ENCODE peak calls at places on chromosome 15, in six cellular contexts. O is mesenchymal stem cell, R is astrocyte, C is lung, D is pancreas, G is gastrocnemius medialis. W is an unnamed sample. For H3K9me3, the result is how much of the 10 kb centered on the place peaks cover.

GRCh38 chr15:78811825-78812183 is 540 bp upstream of the ADAMTS7 start:
- DNase-seq in O (no peak), R (no peak), C (no peak), D (no peak), G (no peak), W (no peak)

GRCh38 chr15:35047528-35047927 is 37.6 kb downstream of the NANOGP8 start:
- DNase-seq in O (no peak), R (no peak), C (no peak), D (no peak), G (no peak), W (no peak)

GRCh38 chr15:60009124-60009523 is 5.0 kb downstream of the FOXB1 start:
- DNase-seq in O (no peak), R (no peak), C (no peak), D (no peak), G (no peak), W (no peak)

GRCh38 chr15:51322622-51323296 is 15.6 kb downstream of the CYP19A1 start:
- DNase-seq in O (no peak), R (no peak), C (peak), D (no peak), G (peak), W (no peak)

GRCh38 chr15:70088887-70089691 is 8.6 kb downstream of the TLE3 start:
- DNase-seq in O (peak), R (peak), C (no peak), D (no peak), G (peak), W (no peak)

GRCh38 chr15:67794832-67795574 is 30.3 kb upstream of the SKOR1 start:
- DNase-seq in O (no peak), R (no peak), C (no peak), D (no peak), G (no peak), W (no peak)

GRCh38 chr15:77599899-77600298 is 32.8 kb downstream of the LINGO1 start:
- DNase-seq in O (peak), R (no peak), C (no peak), D (no peak), G (no peak), W (no peak)

GRCh38 chr15:90598053-90598577 is 68.4 kb downstream of the CRTC3 start:
- DNase-seq in O (peak), R (no peak), C (peak), D (no peak), G (peak), W (no peak)

GRCh38 chr15:49860101-49860500 is 239.3 kb downstream of the DTWD1 start:
- DNase-seq in O (no peak), R (peak), C (no peak), D (no peak), G (no peak), W (peak)

GRCh38 chr15:88651971-88652370 is 13.2 kb downstream of the ISG20 start:
- DNase-seq in O (no peak), R (no peak), C (peak), D (no peak), G (no peak), W (no peak)

GRCh38 chr15:80429964-80430363 is 25.8 kb downstream of the ARNT2 start:
- DNase-seq in O (no peak), R (no peak), C (no peak), D (no peak), G (no peak), W (no peak)

GRCh38 chr15:42037650-42038049 is 16.8 kb upstream of the PLA2G4E start:
- DNase-seq in O (no peak), R (no peak), C (no peak), D (peak), G (no peak), W (no peak)

GRCh38 chr15:40567111-40567510 is 2.0 kb upstream of the RPUSD2 start:
- DNase-seq in O (peak), R (no peak), C (no peak), D (no peak), G (no peak), W (no peak)

GRCh38 chr15:91311986-91312385 is 211.9 kb downstream of the SV2B start:
- DNase-seq in O (no peak), R (no peak), C (no peak), D (no peak), G (no peak), W (no peak)

GRCh38 chr15:101025896-101026631 is 106.9 kb downstream of the LRRK1 start:
- DNase-seq in O (no peak), R (no peak), C (peak), D (no peak), G (no peak), W (peak)

GRCh38 chr15:98277602-98278001 is 317.1 kb downstream of the ARRDC4 start:
- DNase-seq in O (no peak), R (no peak), C (no peak), D (no peak), G (no peak), W (no peak)

GRCh38 chr15:95326689-95327525 is 1003.6 kb upstream of the NR2F2 start:
- DNase-seq in O (no peak), R (no peak), C (no peak), D (no peak), G (peak), W (peak)

GRCh38 chr15:81256916-81257315 is 60.2 kb downstream of the IL16 start:
- DNase-seq in O (peak), R (peak), C (no peak), D (no peak), G (no peak), W (peak)

GRCh38 chr15:31267161-31268107 is 59.2 kb upstream of the KLF13 start:
- DNase-seq in O (no peak), R (no peak), C (peak), D (no peak), G (no peak), W (no peak)

GRCh38 chr15:40092416-40093223 is 16.1 kb downstream of the BMF start:
- DNase-seq in O (peak), R (peak), C (no peak), D (no peak), G (peak), W (peak)

GRCh38 chr15:73781038-73781925 is 28.1 kb upstream of the INSYN1 start:
- DNase-seq in O (peak), R (no peak), C (no peak), D (no peak), G (no peak), W (peak)

GRCh38 chr15:78930577-78931388 is 14.1 kb downstream of the CTSH start:
- DNase-seq in O (peak), R (peak), C (no peak), D (no peak), G (peak), W (peak)

GRCh38 chr15:99019558-99020540 is 12.3 kb upstream of the PGPEP1L start:
- DNase-seq in O (peak), R (peak), C (no peak), D (no peak), G (no peak), W (peak)

GRCh38 chr15:86491118-86491517 is 411.4 kb downstream of the AGBL1 start:
- DNase-seq in O (no peak), R (no peak), C (no peak), D (no peak), G (no peak), W (no peak)

GRCh38 chr15:48631191-48631770 is 14.2 kb downstream of the FBN1 start:
- DNase-seq in O (no peak), R (no peak), C (no peak), D (no peak), G (no peak), W (peak)

GRCh38 chr15:63288342-63288741 is 10.9 kb downstream of the APH1B start:
- DNase-seq in O (no peak), R (no peak), C (no peak), D (no peak), G (no peak), W (no peak)

GRCh38 chr15:43792761-43793493 is 807 bp downstream of the SERF2 start:
- DNase-seq in O (peak), R (no peak), C (peak), D (no peak), G (peak), W (no peak)

GRCh38 chr15:29656636-29657475 is 165.4 kb downstream of the TJP1 start:
- DNase-seq in O (peak), R (no peak), C (no peak), D (no peak), G (no peak), W (peak)

GRCh38 chr15:43329222-43329959 is 982 bp downstream of the LCMT2 start:
- DNase-seq in O (no peak), R (peak), C (peak), D (no peak), G (no peak), W (peak)

GRCh38 chr15:92899910-92900711 is at the start of gene CHD2:
- DNase-seq in O (peak), R (peak), C (no peak), D (peak), G (peak), W (peak)

GRCh38 chr15:68228143-68228970 is 1.2 kb downstream of the CLN6 start:
- DNase-seq in O (peak), R (no peak), C (no peak), D (no peak), G (no peak), W (peak)

GRCh38 chr15:93462690-93463089 is 373.7 kb upstream of the RGMA start:
- DNase-seq in O (no peak), R (no peak), C (no peak), D (no peak), G (no peak), W (no peak)

GRCh38 chr15:70535071-70535954 is 228.0 kb downstream of the UACA start:
- DNase-seq in O (no peak), R (no peak), C (no peak), D (no peak), G (no peak), W (no peak)

GRCh38 chr15:63583027-63583426 is 14.2 kb upstream of the FBXL22 start:
- DNase-seq in O (peak), R (peak), C (no peak), D (no peak), G (no peak), W (peak)

DNA sequence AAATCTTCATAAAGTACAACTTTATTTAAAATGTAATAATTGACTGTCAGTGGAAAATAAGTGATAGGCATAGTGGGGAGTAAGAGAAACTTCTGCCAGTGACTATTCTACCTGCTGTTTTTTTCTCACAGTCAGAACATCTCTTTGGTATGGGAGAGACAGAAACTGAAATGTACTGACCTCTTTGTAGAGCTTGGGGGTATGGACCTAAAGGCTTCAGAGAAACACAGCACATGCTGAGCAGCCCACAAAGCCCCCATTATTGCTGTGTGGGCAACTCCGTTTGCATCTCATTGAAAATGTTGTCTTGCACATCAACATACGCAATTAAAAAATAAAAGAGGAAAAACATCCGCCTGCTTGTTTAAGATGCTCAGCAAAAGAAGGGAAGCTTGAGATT is 443.5 kb upstream of the SEMA6D start:
- DNase-seq in O (no peak), R (no peak), C (no peak), D (no peak), G (no peak), W (no peak)
- H3K9me3 ChIP-seq in O (under half), R (under half), C (under half), D (under half), G (under half), W (under half)

DNA sequence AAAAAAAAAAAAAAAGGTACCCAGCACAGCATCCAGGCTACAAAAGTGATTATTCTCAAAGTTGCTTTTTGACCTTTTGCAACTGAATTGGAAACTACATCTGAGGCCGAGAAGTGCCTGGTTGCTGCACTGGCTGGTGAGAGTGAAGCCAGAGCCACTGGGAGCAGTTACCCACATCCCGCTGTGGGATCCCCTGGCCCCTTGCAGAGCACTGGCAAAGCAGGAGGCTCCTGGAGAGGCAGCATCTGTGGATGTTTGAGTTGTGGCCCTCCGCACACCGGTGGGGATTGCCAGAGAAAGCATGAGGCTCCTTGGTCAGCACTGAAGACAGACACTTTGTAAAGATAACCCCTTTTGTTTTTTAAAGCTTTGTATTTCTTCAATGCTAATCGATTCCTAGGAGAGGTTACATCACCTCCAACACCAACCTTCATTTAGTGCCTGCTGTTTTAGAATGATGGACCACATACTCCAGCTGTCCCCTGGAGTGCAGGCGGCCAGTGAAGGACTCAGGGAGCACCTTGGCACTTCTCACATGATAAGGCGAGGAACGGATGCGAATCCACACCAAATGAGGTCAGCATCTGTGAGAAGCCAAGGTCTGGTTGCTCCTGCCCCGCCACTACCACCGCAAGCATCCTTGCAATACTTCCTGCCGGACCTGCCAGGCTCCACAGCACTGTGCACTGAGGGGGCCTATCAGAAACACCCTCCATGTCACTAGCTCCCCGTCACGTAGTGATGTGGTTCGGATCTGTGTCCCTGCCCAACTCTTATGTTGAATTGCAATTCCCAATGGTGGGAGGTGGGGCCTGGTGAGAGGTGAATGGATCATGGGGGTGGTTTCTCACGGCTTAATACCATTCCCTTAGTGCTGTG is 256.5 kb downstream of the GABRB3 start:
- DNase-seq in O (no peak), R (no peak), C (no peak), D (no peak), G (no peak), W (peak)
- H3K9me3 ChIP-seq in O (under half), R (under half), C (under half), D (under half), G (under half), W (under half)

GRCh38 chr15:25054943-25055342 is 100.2 kb downstream of the SNRPN start:
- DNase-seq in O (no peak), R (no peak), C (no peak), D (no peak), G (no peak), W (peak)
- H3K9me3 ChIP-seq in O (half or more), R (half or more), C (half or more), D (under half), G (half or more), W (half or more)

GRCh38 chr15:47571241-47571640 is 146.1 kb upstream of the SEMA6D start:
- DNase-seq in O (no peak), R (peak), C (no peak), D (no peak), G (no peak), W (no peak)

GRCh38 chr15:47568030-47568429 is 149.3 kb upstream of the SEMA6D start:
- DNase-seq in O (no peak), R (no peak), C (no peak), D (no peak), G (no peak), W (no peak)

GRCh38 chr15:47566610-47567009 is 150.7 kb upstream of the SEMA6D start:
- DNase-seq in O (no peak), R (no peak), C (no peak), D (no peak), G (no peak), W (no peak)

GRCh38 chr15:47570451-47570850 is 146.9 kb upstream of the SEMA6D start:
- DNase-seq in O (no peak), R (no peak), C (no peak), D (no peak), G (no peak), W (no peak)

GRCh38 chr15:47570044-47570443 is 147.3 kb upstream of the SEMA6D start:
- DNase-seq in O (no peak), R (no peak), C (no peak), D (no peak), G (no peak), W (no peak)
- H3K9me3 ChIP-seq in O (under half), R (under half), C (under half), D (under half), G (under half), W (under half)

DNA sequence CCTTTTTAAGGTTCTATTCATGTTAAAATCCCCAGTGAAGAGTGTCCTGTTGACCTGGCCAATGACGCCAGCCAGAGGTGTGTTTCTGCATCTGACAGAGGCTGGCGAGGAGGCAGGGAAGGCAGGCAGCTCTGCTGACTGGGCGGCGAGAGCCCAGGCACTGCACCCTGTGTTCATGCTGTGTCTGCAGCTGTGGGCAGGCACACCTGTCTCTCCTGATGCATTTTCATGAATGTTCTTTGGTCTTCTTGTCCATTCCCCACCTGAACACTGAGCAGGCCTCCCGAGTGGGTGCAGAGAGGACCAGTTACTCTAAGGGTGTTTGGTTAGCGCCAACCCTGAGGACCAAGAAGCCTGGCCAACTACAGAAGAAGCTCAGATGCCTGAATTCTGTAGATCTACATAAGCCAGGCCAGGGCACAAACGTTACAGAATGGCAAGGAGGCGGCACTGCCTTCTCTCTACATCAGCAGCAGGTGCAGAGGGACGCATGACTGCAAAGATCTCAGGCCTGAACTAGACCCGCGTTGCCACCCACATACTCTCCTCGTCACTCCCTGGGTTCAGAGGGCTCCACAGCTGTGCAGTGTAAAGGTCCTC is 233.7 kb downstream of the OCA2 start:
- DNase-seq in O (no peak), R (no peak), C (no peak), D (no peak), G (no peak), W (no peak)
- H3K9me3 ChIP-seq in O (under half), R (under half), C (under half), D (under half), G (under half), W (under half)

W was measured in osteoblast.